ENCODE peak calls at places on chromosome 17, in seven cellular contexts. X is GM13976, N is heart left ventricle, H is neural crest cell, L is AG04450, Z is psoas muscle, J is thyroid gland. P is an unnamed sample.

GRCh38 chr17:70552230-70552981 is 383.1 kb downstream of the KCNJ2 start:
- DNase-seq in X (peak), N (no peak), H (no peak), L (no peak), Z (no peak), J (no peak), P (no peak)

GRCh38 chr17:29663155-29663554 is 40.4 kb upstream of the CORO6 start:
- DNase-seq in X (no peak), N (no peak), H (no peak), L (no peak), Z (no peak), J (no peak), P (no peak)

GRCh38 chr17:65055708-65056638 is 567 bp downstream of the GNA13 start:
- DNase-seq in X (peak), N (peak), H (peak), L (no peak), Z (peak), J (peak), P (peak)

GRCh38 chr17:6796887-6797490 is 21.0 kb downstream of the FBXO39 start:
- DNase-seq in X (no peak), N (no peak), H (no peak), L (no peak), Z (no peak), J (no peak), P (no peak)

GRCh38 chr17:75241996-75242460 is 19.4 kb downstream of the GGA3 start:
- DNase-seq in X (no peak), N (no peak), H (no peak), L (no peak), Z (peak), J (no peak), P (no peak)

GRCh38 chr17:77951123-77951522 is 7.4 kb upstream of the TNRC6C start:
- DNase-seq in X (no peak), N (no peak), H (no peak), L (no peak), Z (no peak), J (no peak), P (no peak)

GRCh38 chr17:79977711-79978544 is 57.7 kb downstream of the TBC1D16 start:
- DNase-seq in X (no peak), N (no peak), H (no peak), L (no peak), Z (no peak), J (no peak), P (no peak)

GRCh38 chr17:76333673-76334505 is 19.8 kb downstream of the PRPSAP1 start:
- DNase-seq in X (no peak), N (no peak), H (no peak), L (no peak), Z (no peak), J (no peak), P (no peak)

GRCh38 chr17:76612465-76612864 is 26.8 kb upstream of the ST6GALNAC2 start:
- DNase-seq in X (no peak), N (no peak), H (no peak), L (no peak), Z (no peak), J (no peak), P (no peak)

GRCh38 chr17:3885271-3885670 is 7.6 kb downstream of the CAMKK1 start:
- DNase-seq in X (no peak), N (no peak), H (no peak), L (no peak), Z (no peak), J (no peak), P (no peak)

GRCh38 chr17:18327093-18327492 is 12.0 kb downstream of the SMCR8 start:
- DNase-seq in X (no peak), N (no peak), H (no peak), L (no peak), Z (no peak), J (no peak), P (no peak)

GRCh38 chr17:20189322-20189721 is 180.2 kb downstream of the SPECC1 start:
- DNase-seq in X (no peak), N (no peak), H (peak), L (no peak), Z (no peak), J (no peak), P (no peak)

GRCh38 chr17:76872221-76872873 is 4.1 kb downstream of the MGAT5B start:
- DNase-seq in X (no peak), N (no peak), H (no peak), L (peak), Z (no peak), J (no peak), P (no peak)

GRCh38 chr17:29825604-29826003 is 104.4 kb downstream of the SSH2 start:
- DNase-seq in X (no peak), N (no peak), H (no peak), L (no peak), Z (no peak), J (no peak), P (no peak)

GRCh38 chr17:12853921-12854320 is 64.6 kb downstream of the ARHGAP44 start:
- DNase-seq in X (no peak), N (no peak), H (no peak), L (no peak), Z (no peak), J (no peak), P (no peak)
- TF ChIP-seq CTCF in X (no peak), N (no peak), H (no peak), L (no peak), Z (no peak), J (no peak), P (no peak)

GRCh38 chr17:32335647-32336046 is 6.3 kb downstream of the C17orf75 start:
- DNase-seq in X (no peak), N (no peak), H (no peak), L (peak), Z (no peak), J (no peak), P (no peak)

GRCh38 chr17:32345953-32346600 is 3.9 kb upstream of the ZNF207 start:
- DNase-seq in X (no peak), N (no peak), H (no peak), L (no peak), Z (no peak), J (no peak), P (no peak)

GRCh38 chr17:32342603-32343325 is 791 bp upstream of the C17orf75 start:
- DNase-seq in X (no peak), N (no peak), H (no peak), L (no peak), Z (no peak), J (no peak), P (no peak)

GRCh38 chr17:32341857-32342602 is at the start of gene C17orf75:
- DNase-seq in X (peak), N (peak), H (peak), L (no peak), Z (peak), J (peak), P (peak)

DNA sequence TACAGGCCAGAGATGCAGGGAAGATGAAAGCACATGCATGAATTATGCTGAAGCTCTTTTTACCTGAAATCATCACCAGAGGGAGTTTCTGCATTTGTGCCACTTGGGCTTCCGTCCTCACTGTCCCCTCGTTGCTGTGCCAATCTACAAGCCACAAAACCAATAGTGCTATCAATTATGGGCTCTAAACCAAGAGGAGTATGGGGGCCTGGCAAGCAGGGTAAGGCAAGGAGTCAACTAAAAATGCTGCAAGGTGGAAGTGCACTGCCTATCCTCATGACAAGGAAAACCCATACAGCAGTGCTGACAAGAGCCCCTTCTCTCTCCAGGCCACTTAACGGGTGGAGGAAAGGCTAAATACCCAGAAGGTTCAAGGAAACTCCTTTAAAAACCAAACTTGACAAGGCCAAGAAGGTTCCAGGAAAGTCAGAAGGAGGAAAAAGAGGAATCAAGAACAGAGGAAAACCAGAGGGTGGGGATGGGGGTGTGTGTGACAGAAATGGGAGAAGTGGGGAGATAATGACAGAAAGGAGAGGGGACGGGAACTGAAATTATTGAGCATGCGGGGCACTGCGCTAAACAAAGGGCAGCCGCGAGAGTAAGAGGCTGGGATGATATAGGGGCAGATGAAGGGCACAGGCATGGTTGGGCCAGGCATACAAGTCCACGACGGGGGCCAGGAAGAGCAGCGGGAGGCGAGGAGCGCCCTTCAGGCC is 674 bp downstream of the C17orf75 start:
- DNase-seq in X (peak), N (no peak), H (no peak), L (no peak), Z (no peak), J (peak), P (no peak)
- TF ChIP-seq CTCF in X (no peak), N (no peak), H (no peak), L (peak), Z (no peak), J (no peak), P (no peak)

DNA sequence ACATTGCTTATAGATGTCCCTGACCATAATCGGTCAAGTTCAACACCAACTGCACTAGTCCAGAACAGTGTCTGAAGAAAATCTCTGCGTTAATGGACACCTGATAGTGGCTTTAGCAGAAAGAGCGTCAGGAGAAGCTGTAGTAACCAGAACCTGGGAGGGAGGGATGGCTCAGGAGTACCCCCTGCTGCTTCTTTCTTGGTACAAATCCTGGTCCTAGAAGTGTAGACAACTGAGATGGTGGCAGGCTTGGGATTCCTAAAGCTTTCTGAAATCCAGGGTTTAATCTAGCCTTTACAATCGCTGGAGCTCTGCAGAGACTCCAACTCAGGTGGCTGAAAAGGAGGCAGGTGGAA is 5.4 kb downstream of the MAP3K14 start:
- DNase-seq in X (no peak), N (no peak), H (no peak), L (no peak), Z (no peak), J (no peak), P (no peak)
- TF ChIP-seq CTCF in X (no peak), N (no peak), H (no peak), L (peak), Z (peak), J (no peak), P (no peak)

GRCh38 chr17:4956493-4957061 is 5.7 kb downstream of the ENO3 start:
- DNase-seq in X (no peak), N (no peak), H (no peak), L (no peak), Z (peak), J (no peak), P (peak)
- TF ChIP-seq CTCF in X (no peak), N (peak), H (no peak), L (peak), Z (peak), J (no peak), P (peak)

GRCh38 chr17:38868968-38869646 is 751 bp upstream of the LASP1 start:
- DNase-seq in X (peak), N (peak), H (peak), L (peak), Z (peak), J (peak), P (peak)

GRCh38 chr17:38864636-38865398 is 5.0 kb upstream of the LASP1 start:
- DNase-seq in X (no peak), N (no peak), H (no peak), L (no peak), Z (no peak), J (no peak), P (no peak)

GRCh38 chr17:38868095-38868967 is 1.5 kb upstream of the LASP1 start:
- DNase-seq in X (no peak), N (peak), H (no peak), L (no peak), Z (peak), J (no peak), P (peak)

GRCh38 chr17:38869647-38870258 is at the start of gene LASP1:
- DNase-seq in X (peak), N (peak), H (peak), L (no peak), Z (peak), J (peak), P (peak)

GRCh38 chr17:38867179-38867994 is 2.5 kb upstream of the LASP1 start:
- DNase-seq in X (no peak), N (peak), H (peak), L (no peak), Z (peak), J (no peak), P (peak)
- TF ChIP-seq CTCF in X (no peak), N (peak), H (peak), L (peak), Z (no peak), J (no peak), P (peak)

GRCh38 chr17:11805952-11806351 is 191.3 kb downstream of the ZNF18 start:
- DNase-seq in X (no peak), N (no peak), H (no peak), L (no peak), Z (no peak), J (no peak), P (no peak)
- TF ChIP-seq CTCF in X (no peak), N (no peak), H (no peak), L (no peak), Z (no peak), J (no peak), P (no peak)

DNA sequence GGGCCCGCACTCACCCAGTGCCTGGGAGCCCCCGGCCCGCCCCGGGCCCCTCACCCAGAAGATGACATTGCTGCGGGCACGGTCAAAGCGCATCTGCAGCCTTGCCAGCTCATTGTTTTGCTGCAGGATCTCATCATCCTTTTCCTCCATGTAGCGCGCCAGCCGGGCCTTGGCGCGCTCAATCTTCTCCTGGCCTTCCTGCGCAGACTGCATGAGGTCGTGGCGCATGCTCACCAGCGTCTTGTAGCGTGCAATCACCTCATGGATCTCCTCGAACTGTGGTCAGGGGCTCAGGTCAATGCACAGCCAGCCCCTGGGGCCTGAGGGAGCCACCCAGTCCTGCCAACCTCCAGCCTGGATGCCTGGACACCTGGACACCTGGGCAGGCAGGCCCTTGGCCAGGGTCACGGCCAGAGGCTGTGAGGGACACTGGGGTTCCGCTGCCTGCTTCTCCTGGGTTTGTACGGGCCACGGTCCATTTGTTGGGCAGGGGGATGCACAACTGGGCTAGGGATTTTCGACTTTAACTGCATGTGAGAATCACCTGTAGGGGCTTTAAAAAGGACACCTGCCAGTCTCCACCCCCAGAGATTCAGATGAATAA is 9.2 kb downstream of the CCDC42 start:
- DNase-seq in X (no peak), N (no peak), H (no peak), L (no peak), Z (no peak), J (no peak), P (no peak)
- TF ChIP-seq CTCF in X (no peak), N (no peak), H (no peak), L (no peak), Z (no peak), J (no peak), P (no peak)

GRCh38 chr17:14308636-14308964 is 7.7 kb downstream of the HS3ST3B1 start:
- DNase-seq in X (no peak), N (no peak), H (no peak), L (no peak), Z (no peak), J (no peak), P (no peak)

GRCh38 chr17:14310584-14310983 is 9.7 kb downstream of the HS3ST3B1 start:
- DNase-seq in X (no peak), N (no peak), H (no peak), L (no peak), Z (no peak), J (no peak), P (no peak)

GRCh38 chr17:14307560-14308024 is 6.7 kb downstream of the HS3ST3B1 start:
- DNase-seq in X (no peak), N (no peak), H (no peak), L (no peak), Z (no peak), J (no peak), P (no peak)

GRCh38 chr17:14310101-14310500 is 9.2 kb downstream of the HS3ST3B1 start:
- DNase-seq in X (no peak), N (no peak), H (no peak), L (no peak), Z (no peak), J (no peak), P (no peak)

DNA sequence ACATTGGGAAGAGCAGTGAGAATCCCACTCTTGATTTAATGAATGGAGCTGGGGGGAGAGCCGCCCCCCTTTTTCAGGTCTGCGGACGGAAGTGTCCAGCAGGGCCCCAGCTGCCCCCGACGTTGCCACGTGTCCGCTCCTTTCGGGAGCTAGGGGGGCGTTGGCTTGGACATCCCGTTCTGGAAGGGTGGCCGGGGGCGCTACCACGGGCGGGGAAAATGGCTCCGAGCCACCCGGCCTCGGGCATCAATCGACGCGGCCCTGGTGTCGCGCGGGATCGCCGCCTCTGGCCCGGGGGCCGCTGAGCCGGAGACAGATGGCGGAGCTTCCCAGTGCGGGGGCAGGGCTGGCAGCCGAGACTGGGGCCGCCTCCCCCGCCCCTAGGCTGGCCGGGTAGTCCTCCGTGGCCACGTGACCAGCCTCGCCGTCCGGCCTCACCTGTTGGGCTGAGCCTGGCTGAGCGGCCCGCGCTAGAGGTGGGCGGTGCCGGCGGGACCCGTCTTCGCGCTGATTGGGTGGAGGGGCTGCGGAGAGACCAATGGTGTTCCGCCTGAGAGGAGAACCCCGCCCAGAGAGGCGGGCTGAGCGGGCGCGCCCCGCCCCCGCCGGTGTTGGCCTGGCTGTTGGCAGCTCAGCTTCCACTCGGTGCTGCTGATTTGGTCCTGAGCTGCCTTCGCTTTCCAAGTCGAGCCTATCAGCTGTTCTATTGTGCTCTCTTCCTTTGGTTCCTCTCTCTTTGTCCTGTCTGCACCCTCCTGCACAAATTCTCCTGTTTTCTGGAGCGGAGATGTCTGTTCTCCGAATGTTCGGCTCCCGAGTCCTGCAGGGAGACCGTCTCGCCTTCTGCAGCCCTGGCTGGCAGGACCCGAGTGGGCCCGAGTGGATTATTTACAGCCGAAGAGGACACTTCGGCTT is 8.3 kb downstream of the HS3ST3B1 start:
- DNase-seq in X (peak), N (peak), H (peak), L (peak), Z (peak), J (peak), P (peak)
- TF ChIP-seq CTCF in X (no peak), N (no peak), H (no peak), L (no peak), Z (no peak), J (no peak), P (no peak)